ENCODE peak calls at places on chromosomes 12 and 14, in eight cellular contexts. L is IMR-90, E is endothelial cell of umbilical vein, G is thyroid gland, X is H54, P is testis, N is tibial nerve, C is stomach. A is an unnamed sample.

GRCh38 chr12:10891937-10892336 is 7.9 kb upstream of the PRH1 start:
- DNase-seq in N (no peak), X (no peak), L (no peak), P (no peak), C (no peak), E (no peak), G (no peak), A (no peak)

GRCh38 chr12:56326126-56326525 is 7.7 kb downstream of the PAN2 start:
- DNase-seq in C (no peak), G (no peak), X (no peak), P (no peak), N (no peak), L (no peak), E (no peak), A (no peak)

GRCh38 chr14:68553326-68553725 is 239.5 kb downstream of the ZFP36L1 start:
- DNase-seq in X (no peak), N (no peak), G (no peak), C (no peak), E (no peak), P (no peak), L (no peak), A (no peak)

GRCh38 chr12:58196971-58197370 is 255.6 kb downstream of the ATP23 start:
- DNase-seq in X (no peak), L (no peak), E (no peak), N (no peak), P (no peak), C (no peak), G (no peak), A (no peak)

GRCh38 chr12:127485528-127485927 is 781.4 kb upstream of the TMEM132C start:
- DNase-seq in G (no peak), C (peak; percentile 58), L (peak; percentile 86), N (no peak), X (peak; percentile 27), E (no peak), P (no peak), A (peak; percentile 44)

GRCh38 chr12:42326466-42327226 is 679 bp downstream of the PPHLN1 start:
- DNase-seq in L (peak; percentile 27), N (no peak), G (no peak), E (peak; percentile 36), X (no peak), C (no peak), P (peak; percentile 31), A (peak; percentile 38)

GRCh38 chr14:44942436-44942835 is 19.3 kb downstream of the KLHL28 start:
- DNase-seq in C (no peak), P (no peak), E (no peak), L (no peak), G (no peak), N (no peak), X (no peak), A (no peak)

GRCh38 chr12:62269464-62270228 is 9.4 kb downstream of the USP15 start:
- DNase-seq in G (no peak), X (no peak), L (no peak), P (no peak), E (no peak), C (no peak), N (no peak), A (no peak)

GRCh38 chr14:51730094-51730493 is 78.4 kb downstream of the FRMD6 start:
- DNase-seq in N (no peak), E (no peak), G (no peak), X (no peak), C (no peak), L (no peak), P (no peak), A (peak; percentile 21)

GRCh38 chr12:129535351-129535750 is 368.5 kb downstream of the TMEM132D start:
- DNase-seq in C (no peak), X (no peak), P (no peak), L (no peak), E (no peak), N (no peak), G (no peak), A (peak; percentile 17)

GRCh38 chr14:89033756-89034155 is 209.3 kb downstream of the TTC8 start:
- DNase-seq in P (no peak), C (peak; percentile 51), X (no peak), L (no peak), N (no peak), G (no peak), E (no peak), A (no peak)

GRCh38 chr12:124995200-124995961 is 1.9 kb downstream of the BRI3BP start:
- DNase-seq in P (no peak), L (no peak), N (no peak), G (no peak), C (no peak), E (no peak), X (no peak), A (peak; percentile 77)

GRCh38 chr12:80861636-80862378 is 75.9 kb downstream of the LIN7A start:
- DNase-seq in P (no peak), N (no peak), E (no peak), L (peak; percentile 81), G (no peak), C (no peak), X (no peak), A (peak; percentile 62)

GRCh38 chr12:45934956-45935355 is 55.4 kb downstream of the SCAF11 start:
- DNase-seq in X (no peak), P (no peak), L (no peak), G (no peak), E (no peak), N (no peak), C (no peak), A (no peak)

GRCh38 chr14:58772814-58773620 is 135.3 kb downstream of the DACT1 start:
- DNase-seq in X (no peak), P (no peak), E (no peak), C (no peak), N (no peak), L (peak; percentile 15), G (no peak), A (no peak)

GRCh38 chr12:5546616-5547015 is 114.7 kb downstream of the NTF3 start:
- DNase-seq in C (no peak), X (no peak), P (no peak), G (no peak), E (no peak), N (no peak), L (peak; percentile 29), A (no peak)

GRCh38 chr12:96193725-96194571 is at the start of gene ELK3:
- DNase-seq in P (peak; percentile 64), X (peak; percentile 51), N (peak; percentile 36), C (peak; percentile 73), G (peak; percentile 55), E (peak; percentile 95), L (peak; percentile 72), A (peak; percentile 87)
- TF ChIP-seq POLR2A in P (no peak), X (peak; percentile 55), N (no peak), C (no peak), G (peak; percentile 37), E (no peak), L (peak; percentile 76), A (no peak)

DNA sequence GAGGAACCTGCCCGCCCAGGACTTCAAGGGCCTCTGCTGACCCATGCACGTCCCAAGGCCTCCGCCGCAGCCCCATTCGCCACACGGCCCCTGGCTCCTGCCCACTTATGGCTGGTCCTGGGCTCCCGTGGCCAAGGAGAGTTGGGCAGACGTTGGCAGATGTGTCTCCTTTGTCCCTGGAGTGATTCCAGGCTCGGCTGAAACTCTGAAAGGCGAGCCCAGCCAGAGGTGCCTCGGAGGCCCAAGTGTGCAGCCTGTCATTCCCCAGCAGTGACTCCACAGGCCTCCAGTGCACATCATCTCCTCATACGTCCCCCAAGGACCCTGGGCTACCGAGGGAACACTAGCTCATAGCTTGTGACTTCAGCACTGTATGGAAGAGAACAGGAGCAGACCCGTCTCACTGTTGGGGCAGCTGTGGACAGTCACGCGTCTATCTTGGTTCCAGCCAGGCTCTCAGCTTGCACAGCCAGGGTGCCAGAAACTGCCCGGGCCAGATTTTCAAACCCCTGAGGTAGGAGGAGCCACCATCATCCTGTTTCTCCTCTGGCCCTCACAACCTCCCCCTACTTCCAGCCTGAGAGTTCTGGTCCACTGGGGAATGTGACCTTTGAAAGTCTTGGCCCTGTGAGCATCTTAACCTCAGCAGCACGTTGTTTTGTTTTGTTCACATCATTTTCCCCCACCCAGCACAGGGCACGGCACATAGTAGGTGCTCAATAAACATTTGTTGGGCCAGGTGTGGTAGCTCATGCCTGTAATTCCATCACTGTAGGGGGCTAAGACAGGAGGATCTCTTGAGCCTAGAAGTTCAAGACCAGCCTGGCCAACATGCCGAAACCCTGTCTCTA is 50.2 kb downstream of the PSMA6 start:
- DNase-seq in X (no peak), L (peak; percentile 62), G (peak; percentile 81), P (peak; percentile 44), N (no peak), C (peak; percentile 65), E (no peak), A (no peak)
- TF ChIP-seq POLR2A in X (no peak), L (no peak), G (no peak), P (no peak), N (no peak), C (no peak), E (no peak), A (no peak)

GRCh38 chr12:68222336-68222735 is 3.3 kb downstream of the IL26 start:
- DNase-seq in X (no peak), P (no peak), E (no peak), G (no peak), L (peak; percentile 58), C (no peak), N (no peak), A (no peak)

GRCh38 chr12:68225576-68226476 is at the start of gene IL26:
- DNase-seq in E (no peak), X (no peak), C (no peak), L (no peak), G (no peak), P (no peak), N (no peak), A (no peak)

GRCh38 chr12:68221497-68221896 is 4.1 kb downstream of the IL26 start:
- DNase-seq in P (no peak), G (no peak), N (no peak), C (no peak), X (no peak), E (no peak), L (no peak), A (no peak)

GRCh38 chr12:68224613-68225285 is 861 bp downstream of the IL26 start:
- DNase-seq in X (no peak), P (no peak), L (peak; percentile 75), N (no peak), E (peak; percentile 33), G (no peak), C (no peak), A (no peak)

GRCh38 chr12:68223067-68223747 is 2.4 kb downstream of the IL26 start:
- DNase-seq in G (peak; percentile 82), N (peak; percentile 74), C (peak; percentile 85), E (peak; percentile 88), X (peak; percentile 44), P (peak; percentile 93), L (peak; percentile 89), A (peak; percentile 87)
- TF ChIP-seq POLR2A in G (no peak), N (no peak), C (no peak), E (no peak), X (no peak), P (no peak), L (peak; percentile 46), A (no peak)

DNA sequence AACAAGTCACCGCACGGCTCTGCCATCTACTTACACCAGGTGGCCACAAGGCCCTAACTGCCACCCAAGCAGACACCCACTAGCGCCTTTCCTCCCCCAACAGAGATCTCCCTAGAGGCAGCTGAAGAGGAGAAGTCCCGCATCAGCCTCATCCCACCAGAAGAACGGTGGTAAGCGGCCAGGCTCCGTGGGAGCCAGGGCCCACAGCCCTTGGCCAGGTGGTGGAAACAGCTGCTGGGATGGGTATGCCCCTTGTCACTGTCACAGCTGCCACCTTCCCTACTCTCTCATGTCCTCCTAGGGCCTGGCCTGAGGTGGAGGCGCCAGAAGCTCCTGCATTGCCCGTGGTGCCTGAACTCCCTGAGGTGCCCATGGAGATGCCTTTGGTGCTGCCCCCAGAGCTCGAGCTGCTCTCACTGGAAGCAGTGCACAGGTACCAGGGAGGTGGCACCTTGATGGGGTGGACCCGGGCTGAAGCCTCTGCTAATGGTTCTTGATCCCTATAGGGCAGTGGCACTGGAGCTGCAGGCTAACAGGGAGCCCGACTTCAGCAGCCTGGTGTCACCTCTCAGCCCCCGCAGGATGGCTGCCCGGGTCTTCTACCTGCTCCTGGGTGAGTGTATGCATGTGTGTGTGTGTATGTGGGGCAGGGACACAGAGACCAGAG is 7.5 kb downstream of the REC8 start:
- DNase-seq in E (no peak), L (no peak), X (no peak), C (no peak), N (no peak), G (no peak), P (no peak), A (peak; percentile 33)
- TF ChIP-seq POLR2A in E (no peak), L (no peak), X (no peak), C (no peak), N (no peak), G (no peak), P (no peak), A (no peak)